ENCODE peak calls at places on chromosomes 6 and 20, in four cellular contexts. Z is neuronal stem cell, X is foreskin fibroblast, S is fibroblast of lung. A is an unnamed sample.

GRCh38 chr6:17015551-17016381 is 86.1 kb upstream of the STMND1 start:
- DNase-seq in Z (no peak), X (no peak), S (peak; percentile 21), A (no peak)

GRCh38 chr6:166687070-166687469 is 60.0 kb upstream of the RPS6KA2 start:
- DNase-seq in Z (no peak), X (no peak), S (no peak), A (no peak)

GRCh38 chr6:41728073-41728936 is 7.1 kb downstream of the TFEB start:
- DNase-seq in Z (no peak), X (no peak), S (no peak), A (no peak)

GRCh38 chr20:49814057-49814675 is 1.5 kb downstream of the SLC9A8 start:
- DNase-seq in Z (no peak), X (no peak), S (no peak), A (no peak)

GRCh38 chr6:99130897-99131873 is 183.4 kb upstream of the FBXL4 start:
- DNase-seq in Z (no peak), X (no peak), S (no peak), A (no peak)

GRCh38 chr6:31597006-31597405 is 4.2 kb upstream of the NCR3 start:
- DNase-seq in Z (no peak), X (no peak), S (peak; percentile 3), A (no peak)

GRCh38 chr6:131443514-131443913 is 129.5 kb upstream of the ARG1 start:
- DNase-seq in Z (no peak), X (no peak), S (no peak), A (no peak)

GRCh38 chr6:70973591-70973990 is 16.7 kb upstream of the B3GAT2 start:
- DNase-seq in Z (no peak), X (no peak), S (peak; percentile 3), A (no peak)

GRCh38 chr20:32510601-32511357 is 74.4 kb downstream of the NOL4L start:
- DNase-seq in Z (no peak), X (no peak), S (no peak), A (no peak)

GRCh38 chr6:4687989-4688947 is 87.9 kb upstream of the CDYL start:
- DNase-seq in Z (no peak), X (peak; percentile 56), S (peak; percentile 82), A (peak; percentile 83)
- H3K4me3 ChIP-seq in Z (no peak overlapping the region), X (no peak overlapping the region), S (peak overlapping the region; percentile 51), A (peak overlapping the region; percentile 22)

DNA sequence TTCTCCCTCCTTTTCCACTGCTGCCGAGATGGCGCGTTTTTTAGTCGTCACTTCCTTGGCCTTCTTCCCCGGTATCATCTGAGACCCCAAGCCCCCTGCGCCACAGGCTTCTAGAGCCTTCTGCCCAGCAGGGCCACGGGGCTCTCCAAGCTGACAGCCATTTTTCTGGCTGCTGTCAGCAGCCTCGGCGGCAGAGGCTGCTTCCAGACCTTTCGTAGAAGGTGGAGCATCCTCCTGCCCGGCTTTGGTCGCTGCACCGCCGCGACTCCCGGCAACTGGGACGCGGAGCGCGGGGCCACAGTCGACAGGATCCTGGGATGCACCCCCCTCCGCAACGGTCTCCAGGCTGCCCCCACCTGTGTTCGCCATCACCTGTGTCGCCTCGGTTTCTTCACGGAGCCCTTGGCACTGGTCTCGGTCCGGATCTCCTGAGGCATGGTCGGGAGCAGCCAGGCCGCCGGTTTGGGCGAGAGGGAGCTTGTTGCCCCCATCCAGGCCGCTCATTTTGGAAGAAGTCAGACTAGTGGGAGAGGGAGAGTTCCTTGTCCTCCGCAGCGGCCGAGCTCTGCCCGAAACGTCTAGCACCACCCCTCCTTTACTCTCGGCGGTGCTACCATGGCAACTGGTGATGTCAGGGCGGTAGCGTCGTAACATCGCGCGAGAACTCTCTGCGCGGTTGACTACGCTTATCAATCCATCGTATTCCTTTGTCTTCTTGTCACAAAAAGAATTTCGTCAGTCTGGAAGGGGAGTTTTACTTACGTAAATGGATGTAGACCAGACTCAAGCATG is at the start of gene TSPYL4:
- DNase-seq in Z (peak; percentile 96), X (peak; percentile 94), S (peak; percentile 98), A (peak; percentile 98)
- H3K4me3 ChIP-seq in Z (peak within 1 kb of the TSS; percentile 94), X (peak within 1 kb of the TSS; percentile 99), S (peak within 1 kb of the TSS; percentile 99), A (peak within 1 kb of the TSS; percentile 98)

DNA sequence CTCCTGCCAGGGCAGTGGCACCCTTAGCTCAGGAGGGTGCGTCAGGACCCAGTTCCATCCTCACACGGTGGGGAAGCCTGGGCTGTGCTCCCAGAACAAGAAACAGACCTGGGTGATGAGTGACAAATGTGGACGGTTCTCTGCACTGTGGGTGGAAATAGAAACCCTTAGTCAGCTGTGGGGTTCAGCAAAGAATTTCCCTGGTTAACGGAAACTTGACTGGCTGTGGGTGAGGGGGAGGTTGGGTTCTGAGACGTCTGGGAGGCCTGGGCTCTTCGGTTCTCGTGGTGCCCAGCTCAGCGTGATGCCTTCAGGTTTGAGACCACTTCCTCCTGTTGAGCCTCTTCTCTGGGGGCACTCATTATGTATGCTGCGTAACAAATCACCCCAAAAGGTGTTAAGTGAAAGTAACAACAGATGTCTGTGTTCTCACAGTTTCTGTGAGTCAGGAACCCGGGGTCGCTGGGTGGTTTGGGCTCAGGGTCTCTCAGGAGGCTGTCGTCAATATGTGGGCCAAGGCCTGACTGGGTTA is 53.1 kb upstream of the FAM83D start:
- DNase-seq in Z (no peak), X (no peak), S (no peak), A (no peak)
- H3K4me3 ChIP-seq in Z (no peak overlapping the region), X (no peak overlapping the region), S (no peak overlapping the region), A (no peak overlapping the region)

GRCh38 chr6:79869600-79870084 is 77.7 kb downstream of the ELOVL4 start:
- DNase-seq in Z (peak; percentile 65), X (peak; percentile 63), S (peak; percentile 61), A (peak; percentile 62)
- H3K4me3 ChIP-seq in Z (no peak overlapping the region), X (peak overlapping the region; percentile 15), S (peak overlapping the region; percentile 25), A (peak overlapping the region; percentile 45)

GRCh38 chr6:43669050-43669921 is 18.3 kb downstream of the MRPS18A start:
- DNase-seq in Z (no peak), X (peak; percentile 51), S (peak; percentile 74), A (peak; percentile 90)
- H3K4me3 ChIP-seq in Z (no peak overlapping the region), X (no peak overlapping the region), S (no peak overlapping the region), A (no peak overlapping the region)

DNA sequence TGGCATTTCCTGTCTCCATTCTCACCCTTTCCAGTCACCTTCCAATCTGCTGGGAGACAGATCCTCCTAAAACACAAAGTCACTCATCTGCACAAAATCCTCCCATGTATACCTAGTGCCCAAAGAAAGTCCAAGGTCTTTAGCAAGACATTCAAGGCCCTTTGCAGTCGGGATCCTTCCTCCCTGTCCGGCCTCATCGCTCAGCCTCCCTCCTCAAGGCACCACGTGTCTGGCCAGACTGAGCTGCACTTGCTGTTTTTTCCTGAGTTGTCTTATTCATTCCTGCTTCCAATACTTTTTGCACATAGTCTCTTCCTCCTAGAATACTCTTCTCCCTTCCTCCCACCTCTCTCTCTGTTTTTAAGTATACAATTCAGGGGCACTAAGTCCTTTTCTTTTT is 1.4 kb downstream of the TRIM15 start:
- DNase-seq in Z (no peak), X (no peak), S (no peak), A (no peak)
- H3K4me3 ChIP-seq in Z (no peak overlapping the region), X (no peak overlapping the region), S (no peak overlapping the region), A (no peak overlapping the region)

GRCh38 chr20:44509762-44510161 is 12.1 kb downstream of the SERINC3 start:
- DNase-seq in Z (no peak), X (no peak), S (no peak), A (no peak)
- H3K4me3 ChIP-seq in Z (no peak overlapping the region), X (no peak overlapping the region), S (no peak overlapping the region), A (no peak overlapping the region)

GRCh38 chr20:47785321-47785899 is at the start of gene SULF2:
- DNase-seq in Z (peak; percentile 35), X (no peak), S (peak; percentile 52), A (no peak)

GRCh38 chr20:47782920-47783552 is 2.2 kb downstream of the SULF2 start:
- DNase-seq in Z (no peak), X (no peak), S (no peak), A (no peak)

GRCh38 chr20:47784256-47784598 is 1.1 kb downstream of the SULF2 start:
- DNase-seq in Z (no peak), X (no peak), S (no peak), A (no peak)

GRCh38 chr20:47785900-47786762 is 850 bp upstream of the SULF2 start:
- DNase-seq in Z (peak; percentile 83), X (peak; percentile 73), S (peak; percentile 85), A (peak; percentile 76)

DNA sequence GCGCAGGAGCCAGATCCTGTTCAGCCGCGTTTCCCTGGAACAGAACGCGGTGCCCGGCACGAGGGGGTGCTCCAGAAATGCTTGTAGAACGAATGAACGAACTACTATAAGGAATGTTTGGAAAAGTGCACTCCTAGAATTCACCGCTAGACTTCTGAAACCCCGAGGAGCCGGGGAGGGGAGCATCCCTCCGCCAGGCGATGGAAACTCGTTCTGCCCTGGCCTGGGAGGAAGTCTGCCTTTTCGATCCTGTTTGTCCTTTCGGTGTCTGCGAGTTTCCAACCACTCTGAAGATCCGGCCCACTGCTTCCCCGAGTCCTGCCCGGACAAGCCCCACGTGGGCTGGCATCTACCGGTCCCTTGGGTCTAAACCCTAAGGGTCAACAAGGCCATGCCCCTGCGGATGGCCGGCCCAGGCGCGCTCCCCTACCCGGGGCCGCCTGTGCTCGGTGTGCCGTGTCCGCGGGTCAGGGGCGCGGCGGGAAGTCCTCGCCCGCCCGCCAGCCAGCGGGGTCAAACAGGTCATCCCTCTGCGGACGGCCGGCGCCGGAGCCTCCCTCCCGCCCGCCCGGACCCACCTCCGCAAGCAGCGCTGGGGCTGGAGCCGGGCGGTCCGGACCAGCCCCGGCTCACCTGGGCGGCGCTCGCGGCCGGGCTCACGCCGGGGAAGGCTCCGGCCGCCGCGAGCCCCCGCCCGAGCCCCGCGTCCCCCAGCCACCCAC is 521 bp downstream of the SULF2 start:
- DNase-seq in Z (no peak), X (peak; percentile 17), S (peak; percentile 70), A (peak; percentile 45)
- H3K4me3 ChIP-seq in Z (peak overlapping the region; percentile 84), X (peak overlapping the region; percentile 71), S (peak overlapping the region; percentile 48), A (peak overlapping the region; percentile 59)

DNA sequence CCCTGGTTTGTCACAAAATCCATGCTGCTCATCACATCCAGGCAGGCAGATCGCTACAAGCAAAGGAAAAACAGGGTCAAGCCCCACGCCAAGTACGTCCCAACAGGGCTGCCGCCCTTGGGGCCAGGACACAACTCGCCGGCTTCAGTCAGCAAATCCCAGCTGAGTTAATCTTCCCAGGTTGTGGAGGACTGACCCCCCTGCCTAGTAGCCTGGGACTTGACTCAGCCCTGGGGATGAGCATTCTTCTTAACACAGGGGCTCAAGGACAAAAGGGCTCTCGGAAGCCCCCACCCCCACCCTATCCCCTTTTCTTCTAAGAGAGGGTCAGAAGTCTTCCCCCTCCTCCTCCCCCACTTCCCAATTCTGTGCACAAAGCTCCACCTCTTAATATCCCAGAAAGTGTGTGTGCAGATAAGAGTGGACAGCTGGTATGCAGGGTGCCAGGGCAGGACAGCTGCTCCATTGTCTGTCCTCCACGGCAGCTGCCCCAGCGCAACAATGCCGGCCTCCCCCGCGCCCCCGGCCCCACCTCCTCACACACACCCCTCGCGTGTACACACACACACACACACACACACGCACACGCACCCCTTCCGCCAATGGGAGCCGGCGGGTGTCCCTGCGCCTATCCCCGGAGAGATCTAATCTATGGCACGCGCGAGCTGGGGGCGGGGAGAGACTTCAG is 4.5 kb downstream of the DLL1 start:
- DNase-seq in Z (peak; percentile 82), X (no peak), S (peak; percentile 31), A (peak; percentile 40)
- H3K4me3 ChIP-seq in Z (peak overlapping the region; percentile 98), X (no peak overlapping the region), S (no peak overlapping the region), A (no peak overlapping the region)

GRCh38 chr20:19019734-19020364 is 192.6 kb upstream of the SLC24A3 start:
- DNase-seq in Z (no peak), X (no peak), S (no peak), A (no peak)
- H3K4me3 ChIP-seq in Z (no peak overlapping the region), X (no peak overlapping the region), S (no peak overlapping the region), A (no peak overlapping the region)